ENCODE peak calls at places on chromosomes 6 and 20, in ten cellular contexts. Q, W, A, V, N, M, I, F, C and S are unnamed samples.

GRCh38 chr6:149962461-149963211 is 1.1 kb upstream of the ULBP1 start:
- DNase-seq in V (peak), F (no peak), I (no peak), M (no peak), C (no peak), A (no peak), W (peak), Q (no peak), N (no peak), S (peak)

GRCh38 chr6:16576391-16577368 is 184.6 kb downstream of the ATXN1 start:
- DNase-seq in W (no peak), N (no peak), A (no peak), I (no peak), Q (no peak), V (no peak), M (no peak), C (no peak), F (no peak), S (no peak)

GRCh38 chr20:56393133-56393472 is 658 bp downstream of the CSTF1 start:
- DNase-seq in A (no peak), N (peak), I (no peak), W (no peak), Q (no peak), F (no peak), C (peak), M (no peak), V (no peak), S (no peak)

GRCh38 chr6:152529364-152529763 is 107.8 kb downstream of the SYNE1 start:
- DNase-seq in Q (no peak), N (no peak), F (no peak), M (peak), V (no peak), I (no peak), A (no peak), C (no peak), W (no peak), S (no peak)

GRCh38 chr20:63782051-63782471 is 42.5 kb downstream of the SLC2A4RG start:
- DNase-seq in F (no peak), A (no peak), W (peak), I (no peak), C (no peak), V (no peak), Q (no peak), N (no peak), M (no peak), S (no peak)

GRCh38 chr6:129050086-129050485 is 167.1 kb downstream of the LAMA2 start:
- DNase-seq in N (no peak), I (no peak), C (no peak), W (no peak), A (no peak), F (no peak), M (peak), V (no peak), Q (no peak), S (no peak)

GRCh38 chr6:15065603-15066002 is 180.3 kb upstream of the JARID2 start:
- DNase-seq in W (no peak), A (no peak), C (no peak), I (no peak), F (no peak), V (no peak), N (no peak), M (peak), Q (no peak), S (no peak)

GRCh38 chr20:24823176-24823575 is 125.9 kb upstream of the CST7 start:
- DNase-seq in I (no peak), N (no peak), A (no peak), M (no peak), C (no peak), W (no peak), V (no peak), Q (no peak), F (no peak), S (peak)

GRCh38 chr6:28125396-28125795 is 987 bp downstream of the ZSCAN16 start:
- DNase-seq in C (no peak), A (no peak), V (no peak), I (no peak), Q (no peak), W (no peak), M (no peak), N (no peak), F (no peak), S (no peak)

GRCh38 chr6:3500262-3501001 is 43.6 kb upstream of the SLC22A23 start:
- DNase-seq in A (no peak), F (no peak), V (no peak), C (no peak), Q (no peak), M (peak), W (no peak), N (no peak), I (no peak), S (no peak)

GRCh38 chr20:59780494-59781185 is 152.8 kb downstream of the SYCP2 start:
- DNase-seq in W (peak), I (no peak), Q (no peak), M (no peak), A (no peak), N (no peak), F (no peak), V (peak), C (no peak), S (no peak)

GRCh38 chr6:46677314-46677654 is 10.4 kb upstream of the TDRD6 start:
- DNase-seq in A (no peak), M (no peak), C (no peak), I (no peak), F (no peak), Q (no peak), N (no peak), W (no peak), V (no peak), S (no peak)

GRCh38 chr6:105431226-105431625 is 28.3 kb upstream of the PREP start:
- DNase-seq in N (peak), M (peak), F (no peak), C (no peak), I (no peak), A (no peak), V (no peak), Q (no peak), W (no peak), S (no peak)

GRCh38 chr6:1636971-1637871 is 27.5 kb downstream of the FOXC1 start:
- DNase-seq in F (no peak), V (no peak), Q (no peak), C (no peak), N (no peak), M (peak), W (no peak), A (no peak), I (no peak), S (peak)

GRCh38 chr20:36856691-36857635 is 19.0 kb upstream of the TLDC2 start:
- DNase-seq in W (no peak), M (peak), C (no peak), N (no peak), A (no peak), Q (no peak), I (no peak), V (no peak), F (no peak), S (no peak)

GRCh38 chr6:159083146-159083545 is 38.4 kb upstream of the TAGAP start:
- DNase-seq in W (no peak), Q (no peak), V (no peak), C (no peak), A (no peak), I (no peak), M (no peak), F (no peak), N (no peak), S (no peak)

GRCh38 chr6:117232191-117232590 is 33.2 kb upstream of the VGLL2 start:
- DNase-seq in A (no peak), C (no peak), Q (no peak), F (no peak), V (no peak), I (no peak), M (no peak), W (no peak), N (no peak), S (no peak)

GRCh38 chr6:139801571-139802321 is 427.3 kb upstream of the CITED2 start:
- DNase-seq in Q (no peak), F (no peak), W (no peak), N (no peak), I (no peak), M (peak), A (no peak), C (no peak), V (no peak), S (no peak)

GRCh38 chr6:9138856-9139426 is 703.6 kb upstream of the SLC35B3 start:
- DNase-seq in M (peak), V (no peak), W (no peak), Q (no peak), I (no peak), C (no peak), F (no peak), N (peak), A (no peak), S (no peak)

GRCh38 chr6:26520088-26520839 is 17.9 kb upstream of the HMGN4 start:
- DNase-seq in N (peak), M (no peak), Q (no peak), I (no peak), W (no peak), A (no peak), V (peak), C (no peak), F (no peak), S (no peak)

GRCh38 chr20:34017610-34018009 is 23.9 kb downstream of the RALY start:
- DNase-seq in V (no peak), W (no peak), N (no peak), C (no peak), F (no peak), Q (no peak), M (peak), A (no peak), I (no peak), S (no peak)

GRCh38 chr20:1888796-1889463 is 6.3 kb upstream of the SIRPA start:
- DNase-seq in C (peak), N (peak), I (no peak), W (no peak), M (peak), A (no peak), F (peak), Q (no peak), V (no peak), S (no peak)

GRCh38 chr6:14524319-14524718 is 406.7 kb downstream of the CD83 start:
- DNase-seq in I (peak), V (no peak), Q (no peak), C (no peak), A (no peak), M (peak), N (no peak), W (no peak), F (no peak), S (no peak)

GRCh38 chr6:108755257-108756240 is 92.7 kb upstream of the ARMC2 start:
- DNase-seq in A (no peak), W (no peak), N (no peak), F (no peak), I (no peak), C (no peak), V (no peak), M (peak), Q (no peak), S (no peak)

GRCh38 chr20:61355585-61355984 is 103.5 kb downstream of the CDH4 start:
- DNase-seq in I (no peak), C (no peak), N (no peak), F (no peak), Q (no peak), M (no peak), A (no peak), W (no peak), V (no peak), S (no peak)

GRCh38 chr20:44071526-44072111 is 115.4 kb downstream of the JPH2 start:
- DNase-seq in C (no peak), V (peak), M (no peak), I (no peak), A (no peak), Q (no peak), W (no peak), F (no peak), N (no peak), S (no peak)

GRCh38 chr20:37758332-37758731 is 64.5 kb downstream of the CTNNBL1 start:
- DNase-seq in I (no peak), A (no peak), Q (no peak), M (no peak), V (no peak), N (no peak), C (peak), W (peak), F (no peak), S (no peak)

GRCh38 chr6:44073612-44074382 is 53.5 kb downstream of the MRPL14 start:
- DNase-seq in N (no peak), M (no peak), V (no peak), A (no peak), C (peak), I (no peak), W (no peak), Q (peak), F (no peak), S (no peak)

GRCh38 chr6:163841326-163841725 is 426.8 kb downstream of the QKI start:
- DNase-seq in Q (no peak), N (no peak), F (no peak), A (no peak), M (no peak), W (no peak), C (no peak), I (no peak), V (no peak), S (no peak)

GRCh38 chr6:127464881-127465459 is 5.8 kb upstream of the KIAA0408 start:
- DNase-seq in C (peak), A (peak), W (peak), I (peak), Q (peak), V (peak), F (peak), N (peak), M (peak), S (peak)

GRCh38 chr20:12482661-12483060 is 526.1 kb upstream of the SPTLC3 start:
- DNase-seq in Q (no peak), N (no peak), V (no peak), F (no peak), A (no peak), C (no peak), M (no peak), I (no peak), W (no peak), S (no peak)

GRCh38 chr6:130525378-130525777 is 159.6 kb downstream of the TMEM200A start:
- DNase-seq in V (no peak), N (no peak), I (no peak), C (no peak), Q (no peak), F (no peak), W (no peak), A (no peak), M (no peak), S (no peak)

GRCh38 chr6:134873500-134874388 is 76.2 kb downstream of the ALDH8A1 start:
- DNase-seq in M (no peak), N (no peak), Q (no peak), A (no peak), C (no peak), V (no peak), W (no peak), I (no peak), F (no peak), S (no peak)

GRCh38 chr6:37882292-37882691 is 62.8 kb downstream of the ZFAND3 start:
- DNase-seq in M (no peak), A (no peak), I (no peak), F (no peak), N (no peak), V (no peak), C (no peak), Q (no peak), W (no peak), S (no peak)

GRCh38 chr6:6683964-6684363 is 95.4 kb downstream of the LY86 start:
- DNase-seq in V (no peak), C (no peak), W (no peak), M (no peak), Q (no peak), F (no peak), N (no peak), A (no peak), I (no peak), S (no peak)

GRCh38 chr6:161100072-161100471 is 108.5 kb downstream of the MAP3K4 start:
- DNase-seq in Q (no peak), N (no peak), C (no peak), F (no peak), I (no peak), V (no peak), W (no peak), A (no peak), M (no peak), S (no peak)

GRCh38 chr6:23213193-23213592 is 643.8 kb downstream of the HDGFL1 start:
- DNase-seq in Q (no peak), N (no peak), A (no peak), M (peak), V (no peak), F (no peak), W (no peak), C (no peak), I (no peak), S (no peak)

GRCh38 chr6:16132909-16133308 is 4.0 kb downstream of the MYLIP start:
- DNase-seq in C (no peak), A (no peak), M (no peak), V (no peak), W (no peak), F (no peak), I (no peak), Q (no peak), N (no peak), S (no peak)

GRCh38 chr6:104050455-104050854 is 809.3 kb downstream of the HACE1 start:
- DNase-seq in W (no peak), I (no peak), A (no peak), C (no peak), Q (no peak), V (no peak), M (no peak), N (no peak), F (no peak), S (no peak)

GRCh38 chr6:109082178-109082577 is 12.5 kb downstream of the SESN1 start:
- DNase-seq in M (peak), C (no peak), V (no peak), Q (no peak), N (no peak), A (no peak), F (no peak), I (no peak), W (no peak), S (no peak)